ENCODE peak calls at places on chromosomes 7 and 10, in five cellular contexts. C is HTR-8/SVneo, X is OCI-LY7, R is fibroblast of lung, H is HS-5. M is an unnamed sample.

GRCh38 chr7:140876519-140877248 is 48.0 kb downstream of the BRAF start:
- DNase-seq in C (peak), X (no peak), R (peak), H (peak), M (peak)

GRCh38 chr10:104259999-104260774 is 5.5 kb downstream of the GSTO1 start:
- DNase-seq in C (no peak), X (no peak), R (peak), H (no peak), M (no peak)

GRCh38 chr10:69961168-69961863 is 91.3 kb upstream of the MACROH2A2 start:
- DNase-seq in C (no peak), X (peak), R (peak), H (no peak), M (no peak)

GRCh38 chr7:118029881-118030422 is 154.0 kb upstream of the LSM8 start:
- DNase-seq in C (no peak), X (no peak), R (no peak), H (no peak), M (no peak)

GRCh38 chr10:16777473-16778370 is 39.5 kb downstream of the RSU1 start:
- DNase-seq in C (peak), X (peak), R (peak), H (peak), M (peak)

GRCh38 chr10:133411523-133412380 is 12.7 kb downstream of the SPRN start:
- DNase-seq in C (no peak), X (no peak), R (peak), H (no peak), M (no peak)

GRCh38 chr10:6579904-6580278 is at the start of gene PRKCQ:
- DNase-seq in C (peak), X (no peak), R (peak), H (no peak), M (no peak)

GRCh38 chr10:5600908-5601307 is 65.5 kb downstream of the ASB13 start:
- DNase-seq in C (no peak), X (no peak), R (no peak), H (no peak), M (no peak)

GRCh38 chr10:119313645-119314044 is 106.3 kb downstream of the GRK5 start:
- DNase-seq in C (no peak), X (no peak), R (no peak), H (no peak), M (no peak)

GRCh38 chr10:61791216-61791615 is 110.3 kb upstream of the ARID5B start:
- DNase-seq in C (no peak), X (no peak), R (peak), H (no peak), M (no peak)

GRCh38 chr10:128070161-128070560 is 56.1 kb downstream of the MKI67 start:
- DNase-seq in C (no peak), X (no peak), R (no peak), H (no peak), M (no peak)

GRCh38 chr7:27547401-27547800 is 115.3 kb downstream of the HIBADH start:
- DNase-seq in C (no peak), X (no peak), R (peak), H (no peak), M (no peak)

GRCh38 chr10:124992462-124993344 is 50.8 kb downstream of the ZRANB1 start:
- DNase-seq in C (no peak), X (peak), R (peak), H (no peak), M (no peak)

GRCh38 chr7:104005197-104005596 is 15.7 kb upstream of the RELN start:
- DNase-seq in C (no peak), X (no peak), R (peak), H (no peak), M (no peak)